ENCODE peak calls at places on chromosomes 4 and X, in seven cellular contexts. R, J, Z, V, A, I and N are unnamed samples.

GRCh38 chr4:26321326-26322276 is 787 bp downstream of the RBPJ start:
- DNase-seq in R (peak; percentile 41), J (peak; percentile 55), Z (peak; percentile 18), V (peak; percentile 31), A (no peak), I (peak; percentile 81), N (peak; percentile 8)

GRCh38 chrX:23884427-23885024 is 23.2 kb downstream of the APOO start:
- DNase-seq in R (no peak), J (no peak), Z (no peak), V (no peak), A (no peak), I (no peak), N (no peak)

GRCh38 chr4:2367626-2368025 is 50.8 kb downstream of the ZFYVE28 start:
- DNase-seq in R (no peak), J (no peak), Z (no peak), V (no peak), A (no peak), I (no peak), N (no peak)

GRCh38 chr4:188127157-188127874 is 11.9 kb upstream of the TRIML1 start:
- DNase-seq in R (peak; percentile 37), J (no peak), Z (no peak), V (peak; percentile 49), A (no peak), I (no peak), N (no peak)

GRCh38 chrX:120559799-120560198 is 963 bp downstream of the CUL4B start:
- DNase-seq in R (no peak), J (peak; percentile 12), Z (no peak), V (no peak), A (no peak), I (peak; percentile 1), N (no peak)

GRCh38 chr4:88660446-88661294 is 37.0 kb downstream of the NAP1L5 start:
- DNase-seq in R (no peak), J (no peak), Z (no peak), V (peak; percentile 51), A (no peak), I (no peak), N (no peak)

GRCh38 chr4:25795566-25796454 is 67.0 kb downstream of the SEL1L3 start:
- DNase-seq in R (no peak), J (no peak), Z (no peak), V (peak; percentile 84), A (no peak), I (peak; percentile 92), N (no peak)

GRCh38 chr4:107654694-107655093 is 65.3 kb downstream of the PAPSS1 start:
- DNase-seq in R (no peak), J (no peak), Z (no peak), V (no peak), A (no peak), I (peak; percentile 47), N (no peak)

GRCh38 chr4:129806986-129807385 is 711.0 kb downstream of the C4orf33 start:
- DNase-seq in R (no peak), J (no peak), Z (no peak), V (no peak), A (no peak), I (no peak), N (no peak)

GRCh38 chr4:110165382-110166285 is 32.8 kb downstream of the ELOVL6 start:
- DNase-seq in R (peak; percentile 49), J (peak; percentile 81), Z (no peak), V (peak; percentile 74), A (no peak), I (peak; percentile 8), N (no peak)

GRCh38 chr4:143711543-143712159 is 11.2 kb upstream of the FREM3 start:
- DNase-seq in R (no peak), J (no peak), Z (no peak), V (no peak), A (no peak), I (peak; percentile 38), N (no peak)

GRCh38 chr4:116244771-116245170 is 840.6 kb downstream of the TRAM1L1 start:
- DNase-seq in R (no peak), J (no peak), Z (no peak), V (no peak), A (no peak), I (no peak), N (no peak)

GRCh38 chrX:12946838-12947544 is 27.9 kb upstream of the TMSB4X start:
- DNase-seq in R (peak; percentile 91), J (peak; percentile 67), Z (peak; percentile 61), V (peak; percentile 71), A (peak; percentile 52), I (peak; percentile 91), N (peak; percentile 68)

GRCh38 chrX:109840585-109840984 is 107.5 kb upstream of the ACSL4 start:
- DNase-seq in R (peak; percentile 68), J (no peak), Z (peak; percentile 47), V (peak; percentile 95), A (no peak), I (no peak), N (no peak)

GRCh38 chr4:15677507-15677988 is 4.1 kb upstream of the FAM200B start:
- DNase-seq in R (no peak), J (no peak), Z (no peak), V (peak; percentile 71), A (no peak), I (no peak), N (no peak)

GRCh38 chr4:148171596-148171995 is 270.6 kb downstream of the NR3C2 start:
- DNase-seq in R (no peak), J (no peak), Z (no peak), V (no peak), A (no peak), I (peak; percentile 17), N (no peak)

GRCh38 chr4:103292959-103293358 is 94.8 kb upstream of the CENPE start:
- DNase-seq in R (no peak), J (no peak), Z (no peak), V (no peak), A (no peak), I (no peak), N (no peak)

GRCh38 chrX:151830911-151831310 is 81.8 kb upstream of the MAGEA4 start:
- DNase-seq in R (no peak), J (no peak), Z (no peak), V (peak; percentile 54), A (no peak), I (no peak), N (no peak)

GRCh38 chrX:67749536-67749935 is 205.7 kb downstream of the AR start:
- DNase-seq in R (no peak), J (no peak), Z (no peak), V (no peak), A (no peak), I (no peak), N (no peak)

DNA sequence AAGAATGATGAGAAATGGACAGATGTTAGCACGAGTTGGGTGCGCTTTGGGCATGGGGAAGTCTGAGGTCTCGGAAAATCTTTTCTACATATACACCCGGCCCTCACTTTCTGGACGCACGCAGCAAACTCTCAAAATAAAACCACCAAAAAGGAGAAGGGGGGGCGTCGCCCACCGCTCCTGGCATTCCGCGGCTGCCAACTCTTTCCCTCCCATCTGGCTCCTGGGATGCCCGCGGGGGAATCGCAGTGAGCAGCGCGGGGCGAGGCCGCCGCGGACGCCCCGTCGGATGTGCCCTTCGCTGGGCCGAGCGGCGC is 697 bp downstream of the IGFBP7 start:
- DNase-seq in R (no peak), J (no peak), Z (peak; percentile 24), V (no peak), A (no peak), I (no peak), N (no peak)
- H3K27ac ChIP-seq in R (peak overlapping the region; percentile 74), J (no peak overlapping the region), Z (peak overlapping the region; percentile 99), V (peak overlapping the region; percentile 84), A (peak overlapping the region; percentile 94), I (no peak overlapping the region), N (no peak overlapping the region)

DNA sequence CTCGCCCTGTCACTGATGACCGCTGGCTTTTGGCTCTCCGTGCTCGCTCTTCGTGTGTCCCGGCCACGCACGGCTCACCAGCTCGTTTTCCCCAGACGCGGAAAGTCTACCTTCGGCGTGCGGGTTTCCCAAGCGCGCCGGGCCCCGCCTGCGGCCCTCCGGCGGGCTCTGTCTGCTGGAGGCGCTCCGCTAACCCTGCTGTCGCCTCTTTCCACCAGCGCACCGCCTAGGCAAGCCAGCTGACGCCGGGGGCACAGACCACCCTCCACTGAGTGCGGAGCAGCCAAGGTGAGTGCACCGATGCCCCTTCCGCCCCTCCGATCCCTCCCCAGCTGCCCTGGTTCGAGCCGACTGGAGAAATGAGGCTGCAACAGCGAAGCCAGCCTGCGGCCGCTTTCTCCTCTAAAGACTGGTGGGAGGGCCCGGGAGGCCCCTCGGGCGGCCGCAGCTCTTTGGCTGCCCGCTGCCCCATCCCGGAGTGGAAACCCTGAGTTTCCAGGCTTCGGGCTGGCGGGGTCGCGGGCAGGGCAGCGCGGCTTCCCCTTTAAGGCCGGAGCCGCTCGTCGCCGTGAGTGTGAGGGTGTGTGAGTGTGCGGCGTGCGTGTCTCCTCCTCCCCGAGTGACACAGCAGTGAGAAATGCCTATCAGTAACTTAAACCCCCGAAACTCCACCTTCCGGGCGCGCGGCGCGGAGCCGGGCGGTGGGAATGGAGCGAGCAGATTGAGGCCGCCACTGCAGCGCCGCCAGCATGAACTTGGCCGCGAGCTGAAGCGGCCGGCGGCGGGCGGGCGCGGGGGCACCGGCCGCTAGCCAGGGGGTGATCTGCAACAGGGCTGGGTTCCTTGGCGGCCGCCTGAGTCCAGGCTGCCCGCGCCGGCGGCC is at the start of gene MAMLD1:
- DNase-seq in R (peak; percentile 71), J (peak; percentile 56), Z (peak; percentile 68), V (peak; percentile 79), A (peak; percentile 80), I (peak; percentile 29), N (peak; percentile 45)
- H3K4me3 ChIP-seq in R (no peak within 1 kb of the TSS), J (peak within 1 kb of the TSS; percentile 66), Z (peak within 1 kb of the TSS; percentile 61), V (peak within 1 kb of the TSS; percentile 71), A (peak within 1 kb of the TSS; percentile 52), I (peak within 1 kb of the TSS; percentile 55), N (peak within 1 kb of the TSS; percentile 61)

GRCh38 chr4:128176643-128177042 is 111.0 kb downstream of the PGRMC2 start:
- DNase-seq in R (no peak), J (no peak), Z (no peak), V (no peak), A (no peak), I (no peak), N (no peak)

GRCh38 chr4:128177376-128177959 is 110.1 kb downstream of the PGRMC2 start:
- DNase-seq in R (no peak), J (no peak), Z (no peak), V (peak; percentile 65), A (no peak), I (no peak), N (no peak)
- H3K27ac ChIP-seq in R (no peak overlapping the region), J (no peak overlapping the region), Z (no peak overlapping the region), V (no peak overlapping the region), A (no peak overlapping the region), I (no peak overlapping the region), N (no peak overlapping the region)

GRCh38 chrX:28585767-28586166 is 1.5 kb upstream of the IL1RAPL1 start:
- DNase-seq in R (no peak), J (no peak), Z (no peak), V (no peak), A (no peak), I (peak; percentile 19), N (no peak)
- H3K4me3 ChIP-seq in R (no peak overlapping the region), J (no peak overlapping the region), Z (no peak overlapping the region), V (peak overlapping the region; percentile 70), A (no peak overlapping the region), I (peak overlapping the region; percentile 81), N (no peak overlapping the region)

GRCh38 chr4:7206856-7207567 is 14.7 kb downstream of the SORCS2 start:
- DNase-seq in R (peak; percentile 83), J (no peak), Z (peak; percentile 92), V (peak; percentile 92), A (peak; percentile 92), I (peak; percentile 69), N (no peak)
- H3K27ac ChIP-seq in R (no peak overlapping the region), J (no peak overlapping the region), Z (peak overlapping the region; percentile 88), V (peak overlapping the region; percentile 92), A (peak overlapping the region; percentile 58), I (no peak overlapping the region), N (no peak overlapping the region)

GRCh38 chr4:156901871-156902270 is 69.7 kb downstream of the PDGFC start:
- DNase-seq in R (no peak), J (no peak), Z (no peak), V (no peak), A (no peak), I (no peak), N (no peak)
- H3K4me3 ChIP-seq in R (no peak overlapping the region), J (no peak overlapping the region), Z (no peak overlapping the region), V (no peak overlapping the region), A (no peak overlapping the region), I (no peak overlapping the region), N (no peak overlapping the region)